ENCODE peak calls at places on chromosome 10, in four cellular contexts. E is retinal pigment epithelial cell, L is AG04449, S is sigmoid colon. J is an unnamed sample.
A peak's percentile ranks its signal among the peaks of the same experiment; 100 is the strongest.

GRCh38 chr10:93121311-93121710 is 47.6 kb downstream of the CYP26A1 start:
- DNase-seq in L (no peak), S (no peak), E (no peak), J (no peak)

GRCh38 chr10:103853428-103854264 is 1.7 kb downstream of the SH3PXD2A start:
- DNase-seq in L (no peak), S (peak; percentile 67), E (no peak), J (no peak)

GRCh38 chr10:57898231-57898630 is 369.5 kb downstream of the IPMK start:
- DNase-seq in E (no peak), L (no peak), S (no peak), J (no peak)

GRCh38 chr10:43109671-43110249 is 28.5 kb upstream of the CSGALNACT2 start:
- DNase-seq in S (no peak), L (no peak), E (no peak), J (no peak)

GRCh38 chr10:78407009-78407711 is 373.5 kb downstream of the RPS24 start:
- DNase-seq in S (peak; percentile 89), L (peak; percentile 47), E (peak; percentile 91), J (peak; percentile 39)

GRCh38 chr10:86127274-86127819 is 239.2 kb downstream of the GRID1 start:
- DNase-seq in S (no peak), L (no peak), E (no peak), J (no peak)

GRCh38 chr10:72075184-72076115 is 12.9 kb downstream of the SPOCK2 start:
- DNase-seq in E (no peak), L (no peak), S (no peak), J (no peak)

GRCh38 chr10:102122450-102122849 is 2.3 kb upstream of the LDB1 start:
- DNase-seq in S (no peak), E (no peak), L (no peak), J (no peak)

GRCh38 chr10:13099666-13100348 is at the start of gene OPTN:
- DNase-seq in L (peak; percentile 31), E (peak; percentile 23), S (peak; percentile 89), J (peak; percentile 67)

GRCh38 chr10:114404171-114405010 is at the start of gene AFAP1L2:
- DNase-seq in L (no peak), E (no peak), S (peak; percentile 69), J (no peak)

GRCh38 chr10:58952747-58953466 is 223.5 kb upstream of the PHYHIPL start:
- DNase-seq in E (no peak), S (no peak), L (no peak), J (no peak)

GRCh38 chr10:133315847-133316246 is 7.1 kb downstream of the ZNF511 start:
- DNase-seq in L (no peak), E (no peak), S (no peak), J (no peak)

GRCh38 chr10:103470755-103471653 is 8.0 kb downstream of the CALHM3 start:
- DNase-seq in E (no peak), S (no peak), L (no peak), J (no peak)

GRCh38 chr10:25082276-25083204 is 66.1 kb downstream of the THNSL1 start:
- DNase-seq in S (no peak), E (no peak), L (no peak), J (no peak)

GRCh38 chr10:119320981-119321380 is 113.6 kb downstream of the GRK5 start:
- DNase-seq in L (no peak), S (no peak), E (no peak), J (no peak)

GRCh38 chr10:76428541-76429330 is 997.3 kb downstream of the LRMDA start:
- DNase-seq in S (no peak), E (peak; percentile 96), L (peak; percentile 85), J (peak; percentile 87)

GRCh38 chr10:13560597-13560996 is 26.2 kb upstream of the PRPF18 start:
- DNase-seq in S (no peak), L (no peak), E (peak; percentile 0), J (peak; percentile 90)

GRCh38 chr10:83908506-83908905 is 230.8 kb upstream of the GHITM start:
- DNase-seq in L (no peak), E (no peak), S (no peak), J (no peak)

GRCh38 chr10:77287647-77288120 is 349.9 kb downstream of the KCNMA1 start:
- DNase-seq in E (no peak), L (no peak), S (peak; percentile 84), J (no peak)

GRCh38 chr10:120945801-120946302 is 94.7 kb downstream of the WDR11 start:
- DNase-seq in E (peak; percentile 28), S (peak; percentile 79), L (no peak), J (no peak)

GRCh38 chr10:6197274-6197673 is 5.5 kb upstream of the PFKFB3 start:
- DNase-seq in S (no peak), L (no peak), E (no peak), J (no peak)

GRCh38 chr10:89327803-89328441 is at the start of gene IFIT3:
- DNase-seq in S (peak; percentile 85), L (peak; percentile 83), E (no peak), J (no peak)

GRCh38 chr10:102119417-102120141 is 589 bp downstream of the LDB1 start:
- DNase-seq in S (peak; percentile 93), E (no peak), L (no peak), J (no peak)

DNA sequence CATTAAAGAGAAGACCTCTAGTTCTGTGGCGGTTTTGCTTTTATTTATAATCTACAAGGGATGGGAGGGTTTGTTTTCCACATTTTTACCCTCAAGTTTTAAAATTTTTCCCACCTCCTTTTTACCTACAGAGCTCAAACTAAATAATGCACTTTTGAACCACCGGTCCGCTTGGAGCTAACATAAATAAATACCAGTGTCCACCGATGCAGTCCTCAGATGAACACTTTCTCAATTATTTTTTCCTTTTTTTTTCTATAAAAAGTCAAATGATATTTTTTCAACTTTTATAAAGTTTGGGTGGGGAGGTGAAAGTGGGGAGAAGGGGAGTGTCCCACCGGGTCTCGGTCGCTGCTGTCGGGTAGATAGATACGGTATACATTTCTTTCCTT is 3.3 kb downstream of the ZNF503 start:
- DNase-seq in E (no peak), S (no peak), L (no peak), J (no peak)
- H3K4me3 ChIP-seq in E (peak overlapping the region; percentile 98), S (peak overlapping the region; percentile 97), L (peak overlapping the region; percentile 96), J (peak overlapping the region; percentile 99)

DNA sequence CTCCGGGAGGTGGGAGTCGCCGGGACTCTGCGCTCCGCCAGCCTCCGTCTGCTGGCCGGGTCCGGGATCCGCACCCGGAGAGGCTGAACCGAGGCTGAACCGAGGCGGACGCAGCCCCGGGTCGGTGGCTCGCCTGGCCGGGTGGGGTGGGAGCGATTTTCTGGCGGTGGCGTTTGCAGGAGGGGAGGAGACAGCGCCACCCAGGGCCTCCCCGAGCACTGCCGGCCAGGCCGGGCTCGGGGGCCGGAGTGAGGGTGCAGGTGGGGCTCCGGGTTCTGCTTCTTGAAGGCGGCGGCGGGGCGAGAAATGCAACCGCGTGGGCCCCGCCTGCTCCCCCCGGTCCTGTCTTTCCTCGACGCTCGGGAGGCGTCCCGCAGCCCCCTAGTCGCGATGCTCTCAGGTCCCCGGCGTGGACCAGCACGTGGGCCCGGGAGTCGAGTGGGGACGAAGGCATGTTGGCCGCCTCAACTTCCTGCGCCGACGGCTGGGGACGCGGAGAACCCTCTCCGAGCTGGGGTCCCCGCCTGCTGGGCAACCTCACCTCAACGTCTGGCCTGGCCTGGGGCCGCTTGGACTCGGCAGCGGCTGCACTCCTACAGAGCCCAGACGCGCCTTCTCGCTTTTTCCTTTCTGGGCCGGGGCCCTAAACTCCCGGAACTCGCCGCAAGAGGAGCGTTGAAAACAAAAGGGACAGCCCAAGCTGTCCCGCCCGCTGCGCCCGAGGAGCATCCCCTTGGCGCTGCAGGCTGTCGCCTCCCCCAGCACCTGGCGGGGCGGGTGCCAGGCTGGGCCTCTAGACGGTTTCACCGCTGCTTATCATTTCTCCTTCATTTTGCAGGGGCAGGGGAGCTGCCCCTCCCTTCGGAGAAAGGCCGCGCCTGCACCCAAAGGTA is 25.2 kb upstream of the VAX1 start:
- DNase-seq in E (no peak), S (no peak), L (no peak), J (no peak)
- TF ChIP-seq CTCF in E (peak; percentile 32), S (no peak), L (no peak), J (no peak)

DNA sequence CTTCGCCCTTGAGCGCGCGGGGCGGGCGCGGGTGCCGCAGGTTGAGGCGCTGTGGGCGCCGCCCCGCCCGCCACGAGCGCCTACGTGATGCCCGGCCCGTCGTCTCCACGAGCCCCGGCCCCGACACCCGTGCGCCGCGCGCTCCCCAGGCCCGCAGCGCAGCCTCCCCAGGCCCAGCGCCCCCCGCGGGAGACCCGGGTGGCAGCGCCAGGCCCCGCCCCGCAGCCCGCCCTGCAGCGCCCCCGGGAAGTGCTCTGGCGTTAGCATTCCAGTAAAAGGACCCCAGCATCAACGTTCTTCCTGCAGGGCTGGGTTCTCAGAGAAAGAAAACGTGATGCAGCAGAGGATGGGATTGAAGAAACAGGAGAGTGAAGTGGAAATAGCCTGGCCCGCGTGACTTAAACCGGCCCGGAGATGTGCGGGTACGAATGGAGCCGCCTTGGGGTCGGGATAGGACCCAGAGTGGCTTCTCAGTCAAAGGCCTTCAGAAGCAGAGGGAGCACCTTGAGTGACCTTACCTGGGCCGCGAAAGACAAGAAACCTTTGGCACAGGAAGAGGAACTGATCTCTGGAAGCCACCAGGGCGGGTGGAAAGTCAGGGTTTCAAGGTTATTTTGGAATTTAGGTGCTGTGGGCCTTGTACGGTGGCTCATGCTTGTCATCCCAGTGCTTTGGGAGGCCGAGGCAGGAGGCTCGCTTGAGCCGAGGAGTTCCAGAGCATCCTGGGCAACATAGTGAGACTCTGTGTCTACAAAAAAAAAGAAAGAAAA is 1.8 kb downstream of the PFKP start:
- DNase-seq in E (no peak), S (no peak), L (no peak), J (no peak)
- H3K4me3 ChIP-seq in E (peak overlapping the region; percentile 83), S (peak overlapping the region; percentile 41), L (peak overlapping the region; percentile 77), J (peak overlapping the region; percentile 91)

DNA sequence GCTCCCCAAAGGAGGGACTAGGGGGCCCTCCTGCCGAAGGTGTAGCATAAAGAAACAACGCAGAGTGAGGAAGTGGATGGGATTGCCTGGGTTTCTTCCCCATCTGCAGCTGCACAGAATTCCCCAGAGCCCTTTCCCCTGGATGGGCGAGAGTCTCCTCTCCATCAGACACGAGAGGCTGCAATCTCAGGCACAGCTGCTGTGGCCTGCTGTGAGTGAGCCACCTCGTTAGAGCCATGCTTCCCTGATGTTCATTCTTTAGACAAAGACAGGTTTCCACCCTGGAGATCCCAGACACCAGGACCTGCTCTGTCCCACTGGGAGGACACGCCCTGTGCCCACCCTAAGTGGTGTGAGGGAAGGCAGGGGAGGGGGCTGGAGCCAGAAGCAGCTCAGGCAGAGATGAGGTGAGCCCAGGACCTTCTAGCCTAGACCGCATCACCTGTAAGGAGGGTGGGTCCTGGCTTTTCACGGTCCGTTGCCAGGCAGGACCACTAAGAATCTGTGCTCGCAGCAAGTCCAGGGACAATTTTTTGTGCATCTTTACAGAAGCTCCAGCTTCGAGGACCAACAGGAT is 268.6 kb upstream of the TCERG1L start:
- DNase-seq in E (no peak), L (no peak), S (no peak), J (no peak)
- TF ChIP-seq CTCF in E (no peak), L (no peak), S (no peak), J (no peak)

GRCh38 chr10:99527526-99528255 is 5.1 kb upstream of the NKX2-3 start:
- DNase-seq in S (no peak), E (no peak), L (no peak), J (no peak)
- H3K4me3 ChIP-seq in S (peak overlapping the region; percentile 80), E (no peak overlapping the region), L (no peak overlapping the region), J (no peak overlapping the region)

DNA sequence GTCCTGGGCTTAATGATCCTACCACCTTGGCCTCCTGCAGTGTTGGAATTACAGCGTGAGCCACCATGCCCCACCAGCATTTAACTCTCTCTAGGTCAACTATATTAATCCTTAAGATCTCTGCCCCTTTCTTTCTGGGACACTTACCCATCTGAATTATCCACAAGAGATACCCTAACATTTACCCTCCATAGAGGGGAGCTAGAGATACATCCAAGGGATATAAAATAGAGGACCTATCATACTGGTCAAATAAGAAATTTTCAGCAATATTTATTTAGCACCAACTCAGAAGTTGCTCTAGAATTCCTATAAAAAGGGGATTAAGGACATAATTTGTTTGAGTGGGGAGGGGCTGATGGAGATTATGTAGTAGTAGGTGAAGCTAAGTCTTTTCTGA is 96.5 kb downstream of the OTUD1 start:
- DNase-seq in E (no peak), S (no peak), L (no peak), J (no peak)
- TF ChIP-seq CTCF in E (peak; percentile 30), S (no peak), L (no peak), J (peak; percentile 64)

GRCh38 chr10:15719062-15719898 is 442 bp downstream of the ITGA8 start:
- DNase-seq in S (no peak), E (no peak), L (no peak), J (no peak)
- H3K4me3 ChIP-seq in S (peak overlapping the region; percentile 22), E (peak overlapping the region; percentile 8), L (peak overlapping the region; percentile 55), J (no peak overlapping the region)

J was measured in epithelial cell of proximal tubule.